ENCODE peak calls at places on chromosomes 2 and 18, in seven cellular contexts. X, R, T, P, Y, L and K are unnamed samples.

GRCh38 chr2:21263622-21264021 is 139.9 kb downstream of the TDRD15 start:
- DNase-seq in X (no peak), R (no peak), T (no peak), P (no peak), Y (no peak), L (no peak), K (no peak)

GRCh38 chr2:158134655-158135054 is 33.0 kb downstream of the UPP2 start:
- DNase-seq in X (no peak), R (no peak), T (no peak), P (no peak), Y (no peak), L (no peak), K (no peak)

GRCh38 chr18:70280007-70280925 is 8.6 kb upstream of the SOCS6 start:
- DNase-seq in X (no peak), R (no peak), T (peak), P (no peak), Y (no peak), L (no peak), K (no peak)

GRCh38 chr2:82986899-82987298 is 1472.2 kb downstream of the SUCLG1 start:
- DNase-seq in X (no peak), R (no peak), T (no peak), P (no peak), Y (no peak), L (no peak), K (no peak)

GRCh38 chr2:150387586-150388288 is 99.7 kb downstream of the RND3 start:
- DNase-seq in X (no peak), R (no peak), T (peak), P (no peak), Y (no peak), L (no peak), K (no peak)

GRCh38 chr2:233450854-233451575 is 96.7 kb downstream of the DGKD start:
- DNase-seq in X (no peak), R (no peak), T (no peak), P (no peak), Y (no peak), L (peak), K (no peak)

GRCh38 chr2:216192931-216193330 is 83.8 kb downstream of the XRCC5 start:
- DNase-seq in X (no peak), R (no peak), T (no peak), P (no peak), Y (no peak), L (no peak), K (no peak)

GRCh38 chr2:215435809-215436704 is at the start of gene FN1:
- DNase-seq in X (peak), R (peak), T (peak), P (no peak), Y (peak), L (peak), K (peak)

GRCh38 chr2:228681426-228681825 is 499.9 kb upstream of the SPHKAP start:
- DNase-seq in X (no peak), R (no peak), T (peak), P (no peak), Y (peak), L (no peak), K (no peak)

GRCh38 chr2:28282861-28283646 is 109.6 kb upstream of the FOSL2 start:
- DNase-seq in X (no peak), R (no peak), T (no peak), P (no peak), Y (no peak), L (no peak), K (no peak)

GRCh38 chr2:39737661-39738060 is 41.4 kb downstream of the THUMPD2 start:
- DNase-seq in X (peak), R (no peak), T (peak), P (no peak), Y (peak), L (no peak), K (no peak)

GRCh38 chr18:68177807-68178702 is 536.9 kb downstream of the TMX3 start:
- DNase-seq in X (no peak), R (no peak), T (peak), P (peak), Y (peak), L (no peak), K (no peak)

GRCh38 chr2:204264068-204264693 is 281.1 kb upstream of the PARD3B start:
- DNase-seq in X (no peak), R (no peak), T (no peak), P (no peak), Y (no peak), L (no peak), K (no peak)

GRCh38 chr18:34709104-34709503 is 994 bp upstream of the DTNA start:
- DNase-seq in X (no peak), R (no peak), T (peak), P (no peak), Y (peak), L (peak), K (no peak)

GRCh38 chr18:51656249-51656648 is 458.8 kb upstream of the MEX3C start:
- DNase-seq in X (no peak), R (no peak), T (no peak), P (no peak), Y (no peak), L (no peak), K (no peak)

DNA sequence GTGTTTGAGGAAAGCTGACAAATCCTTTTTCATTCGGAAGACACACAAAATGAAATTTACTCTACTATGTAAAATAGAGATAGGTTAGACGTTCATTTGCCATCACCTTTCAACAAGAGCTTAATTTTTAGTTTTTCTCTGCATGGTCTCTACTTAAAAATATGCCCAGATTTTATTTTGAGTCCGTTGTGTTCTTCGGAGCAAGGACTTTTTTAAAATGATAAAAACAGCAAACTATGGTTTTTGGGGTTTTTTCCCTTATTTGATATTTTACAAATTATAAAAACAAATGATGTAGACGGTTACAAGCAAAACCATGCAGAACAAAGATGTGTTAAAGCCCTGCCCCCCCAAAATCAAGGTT is 53.3 kb upstream of the RBM44 start:
- DNase-seq in X (no peak), R (no peak), T (no peak), P (no peak), Y (no peak), L (no peak), K (no peak)
- TF ChIP-seq CTCF in X (no peak), R (no peak), T (no peak), P (peak), Y (no peak), L (no peak), K (no peak)

GRCh38 chr2:69271831-69272257 is 115.2 kb downstream of the GFPT1 start:
- DNase-seq in X (no peak), R (no peak), T (peak), P (no peak), Y (no peak), L (no peak), K (no peak)
- TF ChIP-seq CTCF in X (no peak), R (no peak), T (no peak), P (no peak), Y (no peak), L (no peak), K (no peak)

GRCh38 chr2:208269091-208269490 is 3.0 kb downstream of the PIKFYVE start:
- DNase-seq in X (no peak), R (no peak), T (no peak), P (no peak), Y (no peak), L (no peak), K (no peak)
- TF ChIP-seq CTCF in X (no peak), R (no peak), T (peak), P (peak), Y (peak), L (no peak), K (no peak)

DNA sequence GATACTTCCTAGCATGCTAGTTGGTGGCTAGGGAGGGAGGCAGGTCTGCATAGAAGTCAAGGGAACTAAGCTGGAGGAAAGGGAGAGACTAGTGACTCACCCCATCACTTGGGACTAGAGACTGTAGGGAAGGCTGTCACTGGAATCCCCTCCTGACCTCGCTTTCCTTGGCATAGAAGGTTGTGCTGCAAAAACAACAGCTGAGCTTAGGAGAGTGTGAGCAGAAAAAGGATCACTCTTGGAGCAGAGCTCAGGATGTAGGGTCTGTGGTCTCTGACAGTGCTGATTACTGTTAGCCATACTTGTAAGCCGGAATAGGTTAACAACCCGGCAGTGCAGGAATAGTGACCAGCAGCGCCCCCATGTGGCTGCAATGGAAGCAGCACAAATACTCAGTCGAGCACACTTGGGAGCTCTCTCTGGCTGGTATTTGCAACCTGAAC is 66.9 kb upstream of the SMAD2 start:
- DNase-seq in X (peak), R (no peak), T (no peak), P (no peak), Y (no peak), L (no peak), K (no peak)
- TF ChIP-seq CTCF in X (peak), R (peak), T (peak), P (peak), Y (peak), L (peak), K (no peak)

GRCh38 chr2:133152801-133153200 is 415.5 kb downstream of the NCKAP5 start:
- DNase-seq in X (no peak), R (no peak), T (no peak), P (no peak), Y (no peak), L (no peak), K (no peak)

GRCh38 chr2:133148187-133148586 is 420.1 kb downstream of the NCKAP5 start:
- DNase-seq in X (no peak), R (no peak), T (no peak), P (no peak), Y (no peak), L (no peak), K (no peak)

GRCh38 chr2:133142087-133142486 is 426.2 kb downstream of the NCKAP5 start:
- DNase-seq in X (no peak), R (no peak), T (no peak), P (no peak), Y (no peak), L (no peak), K (no peak)

GRCh38 chr2:133143649-133144048 is 424.6 kb downstream of the NCKAP5 start:
- DNase-seq in X (no peak), R (no peak), T (no peak), P (no peak), Y (no peak), L (no peak), K (no peak)

DNA sequence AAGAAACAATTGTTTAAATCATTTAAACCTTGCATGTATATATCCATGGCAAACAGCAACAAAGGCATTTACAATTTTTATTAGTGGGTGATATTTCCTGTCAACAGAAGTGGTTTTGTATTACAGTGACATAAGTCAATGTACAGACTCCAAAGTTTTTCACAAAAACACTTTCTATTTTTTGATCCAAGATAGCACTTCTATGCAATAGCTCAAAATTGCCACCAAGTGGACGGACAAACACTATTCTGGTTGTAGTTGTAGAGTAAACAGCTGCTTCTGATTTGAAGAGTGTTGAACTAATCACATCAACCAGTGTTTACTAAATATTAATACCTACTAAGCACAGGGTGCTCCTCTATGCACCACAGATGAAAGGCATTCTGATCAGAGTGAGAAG is 421.4 kb downstream of the NCKAP5 start:
- DNase-seq in X (no peak), R (no peak), T (peak), P (no peak), Y (no peak), L (no peak), K (no peak)
- TF ChIP-seq CTCF in X (no peak), R (no peak), T (peak), P (no peak), Y (no peak), L (no peak), K (no peak)

GRCh38 chr18:62715439-62715792 is at the start of gene PHLPP1:
- DNase-seq in X (no peak), R (no peak), T (no peak), P (no peak), Y (no peak), L (no peak), K (no peak)

GRCh38 chr18:62716679-62717058 is 1.3 kb downstream of the PHLPP1 start:
- DNase-seq in X (peak), R (peak), T (no peak), P (no peak), Y (peak), L (peak), K (peak)

GRCh38 chr18:62715829-62716678 is 713 bp downstream of the PHLPP1 start:
- DNase-seq in X (peak), R (peak), T (peak), P (no peak), Y (peak), L (peak), K (peak)

GRCh38 chr18:62713651-62714247 is 1.6 kb upstream of the PHLPP1 start:
- DNase-seq in X (no peak), R (no peak), T (peak), P (no peak), Y (no peak), L (no peak), K (no peak)

GRCh38 chr18:62714671-62715438 is 486 bp upstream of the PHLPP1 start:
- DNase-seq in X (peak), R (peak), T (peak), P (peak), Y (peak), L (peak), K (peak)
- TF ChIP-seq CTCF in X (peak), R (no peak), T (peak), P (peak), Y (peak), L (peak), K (peak)

GRCh38 chr18:13370995-13371625 is 152.6 kb downstream of the LDLRAD4 start:
- DNase-seq in X (no peak), R (no peak), T (no peak), P (no peak), Y (no peak), L (no peak), K (no peak)

GRCh38 chr18:13368080-13368813 is 149.7 kb downstream of the LDLRAD4 start:
- DNase-seq in X (no peak), R (no peak), T (no peak), P (no peak), Y (no peak), L (no peak), K (no peak)

GRCh38 chr18:13371689-13372404 is 153.3 kb downstream of the LDLRAD4 start:
- DNase-seq in X (no peak), R (no peak), T (no peak), P (no peak), Y (no peak), L (no peak), K (no peak)

GRCh38 chr18:13369353-13369752 is 150.8 kb downstream of the LDLRAD4 start:
- DNase-seq in X (no peak), R (no peak), T (no peak), P (no peak), Y (no peak), L (no peak), K (no peak)

GRCh38 chr18:13369756-13370510 is 151.4 kb downstream of the LDLRAD4 start:
- DNase-seq in X (no peak), R (no peak), T (no peak), P (no peak), Y (peak), L (no peak), K (no peak)
- TF ChIP-seq CTCF in X (no peak), R (no peak), T (no peak), P (no peak), Y (no peak), L (no peak), K (no peak)

GRCh38 chr18:77766421-77766820 is 516.8 kb downstream of the GALR1 start:
- DNase-seq in X (no peak), R (no peak), T (no peak), P (no peak), Y (no peak), L (no peak), K (no peak)

GRCh38 chr18:77762632-77763031 is 513.0 kb downstream of the GALR1 start:
- DNase-seq in X (no peak), R (no peak), T (no peak), P (no peak), Y (no peak), L (no peak), K (no peak)

GRCh38 chr18:77763530-77763929 is 513.9 kb downstream of the GALR1 start:
- DNase-seq in X (no peak), R (no peak), T (no peak), P (no peak), Y (no peak), L (no peak), K (no peak)

GRCh38 chr18:77761332-77761731 is 511.7 kb downstream of the GALR1 start:
- DNase-seq in X (no peak), R (no peak), T (no peak), P (no peak), Y (no peak), L (no peak), K (no peak)

GRCh38 chr18:77765468-77765867 is 515.8 kb downstream of the GALR1 start:
- DNase-seq in X (peak), R (no peak), T (no peak), P (peak), Y (peak), L (no peak), K (no peak)
- TF ChIP-seq CTCF in X (peak), R (no peak), T (no peak), P (peak), Y (no peak), L (peak), K (no peak)

DNA sequence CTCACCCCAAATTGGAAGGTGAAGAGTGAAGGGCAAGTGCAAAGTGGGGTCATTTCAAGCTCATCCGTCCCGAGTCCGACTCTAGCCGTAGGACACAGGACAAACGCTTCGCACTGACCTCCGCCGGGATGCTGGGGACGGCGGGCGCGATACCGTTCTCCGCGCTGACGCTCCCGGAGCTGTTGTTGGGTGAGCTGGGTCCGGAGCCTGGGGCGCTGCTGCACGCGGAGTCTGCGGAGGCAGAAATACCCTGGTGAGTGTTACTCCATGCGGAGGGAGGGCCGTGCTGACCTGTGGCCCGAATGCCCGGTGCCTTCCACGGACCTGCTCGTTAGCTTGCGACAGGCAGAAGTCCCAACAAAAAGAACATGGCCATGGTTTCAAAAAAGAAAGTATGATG is 261.3 kb downstream of the HDAC4 start:
- DNase-seq in X (no peak), R (no peak), T (no peak), P (no peak), Y (no peak), L (peak), K (no peak)
- TF ChIP-seq CTCF in X (no peak), R (no peak), T (no peak), P (no peak), Y (no peak), L (no peak), K (no peak)